ENCODE peak calls at places on chromosomes 6 and 20, in four cellular contexts. W is HepG2, X is A549, Z is K562. R is an unnamed sample.

GRCh38 chr6:75130784-75131183 is 75.1 kb downstream of the COL12A1 start:
- DNase-seq in W (no peak), X (no peak), Z (no peak), R (no peak)

GRCh38 chr6:29834564-29835436 is 7.2 kb downstream of the HLA-G start:
- DNase-seq in W (no peak), X (no peak), Z (peak; percentile 30), R (peak; percentile 94)

GRCh38 chr20:61115627-61116026 is 136.4 kb upstream of the CDH4 start:
- DNase-seq in W (no peak), X (peak; percentile 30), Z (no peak), R (no peak)

GRCh38 chr20:38926934-38927616 is 858 bp downstream of the FAM83D start:
- DNase-seq in W (no peak), X (peak; percentile 10), Z (no peak), R (no peak)

GRCh38 chr6:25697537-25698340 is 45.7 kb downstream of the SCGN start:
- DNase-seq in W (no peak), X (no peak), Z (no peak), R (no peak)

GRCh38 chr6:139250296-139251274 is 41.2 kb downstream of the TXLNB start:
- DNase-seq in W (peak; percentile 58), X (peak; percentile 53), Z (peak; percentile 62), R (peak; percentile 56)

GRCh38 chr6:144793744-144794143 is 508.6 kb downstream of the UTRN start:
- DNase-seq in W (no peak), X (no peak), Z (no peak), R (no peak)

GRCh38 chr6:166760288-166760687 is 133.2 kb upstream of the RPS6KA2 start:
- DNase-seq in W (no peak), X (no peak), Z (no peak), R (no peak)

GRCh38 chr6:84882768-84883766 is 118.7 kb upstream of the TBX18 start:
- DNase-seq in W (no peak), X (peak; percentile 84), Z (no peak), R (no peak)

GRCh38 chr20:37744347-37744746 is 50.5 kb downstream of the CTNNBL1 start:
- DNase-seq in W (no peak), X (no peak), Z (no peak), R (no peak)

GRCh38 chr6:114648847-114649246 is 306.0 kb upstream of the HS3ST5 start:
- DNase-seq in W (no peak), X (no peak), Z (no peak), R (no peak)

GRCh38 chr6:139336488-139336887 is 38.0 kb downstream of the CITED2 start:
- DNase-seq in W (no peak), X (no peak), Z (no peak), R (no peak)

GRCh38 chr6:26473758-26474438 is 16.1 kb downstream of the BTN2A1 start:
- DNase-seq in W (peak; percentile 90), X (peak; percentile 89), Z (peak; percentile 93), R (peak; percentile 23)

GRCh38 chr6:33616913-33617312 is 4.2 kb upstream of the ITPR3 start:
- DNase-seq in W (no peak), X (no peak), Z (no peak), R (no peak)

GRCh38 chr6:41636803-41637178 is 1.5 kb upstream of the MDFI start:
- DNase-seq in W (no peak), X (no peak), Z (no peak), R (peak; percentile 50)

GRCh38 chr6:40882321-40882720 is 156.7 kb downstream of the UNC5CL start:
- DNase-seq in W (no peak), X (no peak), Z (no peak), R (no peak)

GRCh38 chr20:37257993-37258392 is 3.6 kb downstream of the GHRH start:
- DNase-seq in W (no peak), X (no peak), Z (no peak), R (peak; percentile 68)

GRCh38 chr6:101398716-101399626 is 5.5 kb downstream of the GRIK2 start:
- DNase-seq in W (no peak), X (no peak), Z (no peak), R (no peak)

GRCh38 chr6:26172496-26172958 is 85.3 kb downstream of the HFE start:
- DNase-seq in W (no peak), X (no peak), Z (no peak), R (no peak)

GRCh38 chr20:23659989-23660837 is 22.5 kb upstream of the CST3 start:
- DNase-seq in W (peak; percentile 73), X (no peak), Z (peak; percentile 24), R (no peak)

GRCh38 chr6:49326337-49326736 is 136.7 kb downstream of the MMUT start:
- DNase-seq in W (no peak), X (peak; percentile 10), Z (no peak), R (no peak)

GRCh38 chr6:163825033-163825432 is 410.5 kb downstream of the QKI start:
- DNase-seq in W (no peak), X (no peak), Z (no peak), R (no peak)

GRCh38 chr6:138371720-138372119 is 6.0 kb upstream of the SMIM28 start:
- DNase-seq in W (no peak), X (peak; percentile 29), Z (peak; percentile 42), R (no peak)

GRCh38 chr6:150076196-150076893 is 7.4 kb upstream of the ULBP3 start:
- DNase-seq in W (no peak), X (peak; percentile 6), Z (no peak), R (no peak)

GRCh38 chr6:14165091-14165490 is 47.5 kb downstream of the CD83 start:
- DNase-seq in W (no peak), X (no peak), Z (no peak), R (no peak)

GRCh38 chr20:45968081-45968671 is 3.8 kb downstream of the ZNF335 start:
- DNase-seq in W (no peak), X (no peak), Z (no peak), R (no peak)
- TF ChIP-seq RNF2 in W (no peak), X (no peak), Z (no peak), R (no peak)

GRCh38 chr6:105995403-105995699 is 90.8 kb upstream of the PRDM1 start:
- DNase-seq in W (no peak), X (no peak), Z (no peak), R (no peak)

GRCh38 chr6:105993769-105994521 is 92.2 kb upstream of the PRDM1 start:
- DNase-seq in W (no peak), X (no peak), Z (no peak), R (peak; percentile 65)

GRCh38 chr6:105992315-105992961 is 93.7 kb upstream of the PRDM1 start:
- DNase-seq in W (peak; percentile 39), X (peak; percentile 74), Z (peak; percentile 97), R (peak; percentile 91)

GRCh38 chr6:105993341-105993740 is 92.8 kb upstream of the PRDM1 start:
- DNase-seq in W (no peak), X (no peak), Z (no peak), R (no peak)

DNA sequence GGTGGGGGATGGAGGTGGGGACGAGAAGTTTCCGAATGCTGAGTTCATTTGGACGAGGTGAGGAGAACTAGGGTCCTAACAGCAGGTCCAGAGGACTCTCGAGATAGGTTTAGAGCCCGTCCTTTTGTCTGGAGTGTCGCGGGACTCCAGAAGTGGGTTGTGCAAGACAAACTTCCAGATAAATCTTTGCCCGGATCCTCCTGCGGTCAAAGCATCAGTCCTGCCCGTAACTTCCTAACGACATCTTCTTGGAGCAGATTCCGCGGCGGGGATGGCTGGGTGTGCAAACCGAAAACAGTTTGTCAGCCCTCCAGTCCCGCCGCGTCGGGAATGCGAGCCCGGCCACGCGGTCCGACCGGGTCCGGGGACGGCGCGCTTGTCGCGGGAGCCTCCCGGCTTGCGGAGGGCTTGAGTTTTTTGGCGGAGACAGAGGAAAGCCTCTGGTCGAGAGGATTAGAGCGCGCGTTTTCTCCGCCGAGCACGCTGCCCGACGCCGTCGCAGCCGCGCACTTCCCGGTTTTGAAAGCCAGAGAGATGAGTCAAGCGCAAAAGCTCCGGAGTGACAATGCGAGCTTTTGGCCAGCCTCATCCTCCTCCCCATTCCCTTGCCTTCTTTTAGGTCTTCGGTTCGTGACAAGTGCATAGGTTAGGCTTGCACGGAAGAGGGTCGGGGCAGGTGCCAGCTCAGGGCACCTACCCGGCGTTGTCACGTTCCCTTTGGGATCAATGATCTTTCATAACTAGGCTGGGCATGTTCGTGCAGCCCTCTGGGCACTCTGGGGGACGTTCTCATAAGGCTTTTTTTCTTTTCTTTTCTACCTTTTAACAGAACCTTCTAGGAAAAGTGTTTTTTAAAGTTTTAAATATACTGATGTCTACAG is 91.4 kb upstream of the PRDM1 start:
- DNase-seq in W (no peak), X (peak; percentile 39), Z (no peak), R (no peak)
- TF ChIP-seq CEBPB in W (no peak), X (no peak), Z (no peak), R (no peak)

DNA sequence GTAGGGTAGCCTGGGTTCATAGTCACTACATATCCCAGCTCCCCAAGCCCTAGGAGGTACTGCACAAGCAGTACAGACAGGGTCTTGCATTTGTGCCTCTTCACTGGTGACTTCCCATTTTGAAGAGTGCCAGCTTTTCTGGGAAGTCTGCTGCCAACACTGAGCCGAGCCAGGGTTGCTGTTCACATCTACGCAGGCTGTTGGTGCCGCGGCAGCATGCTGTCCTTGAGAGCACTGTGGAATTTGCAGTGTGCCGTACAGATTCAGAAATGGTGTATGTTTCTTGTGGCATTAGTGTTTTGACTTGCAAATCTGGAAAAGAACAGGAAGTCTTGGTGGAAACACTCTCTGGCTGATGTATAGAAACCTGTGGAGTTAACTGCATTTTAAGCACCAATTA is 67.5 kb downstream of the JARID2 start:
- DNase-seq in W (no peak), X (no peak), Z (no peak), R (peak; percentile 41)
- TF ChIP-seq RNF2 in W (no peak), X (no peak), Z (no peak), R (no peak)

GRCh38 chr20:63381781-63382431 is 20.8 kb upstream of the CHRNA4 start:
- DNase-seq in W (no peak), X (no peak), Z (peak; percentile 76), R (peak; percentile 93)
- TF ChIP-seq CEBPB in W (no peak), X (no peak), Z (no peak), R (no peak)

DNA sequence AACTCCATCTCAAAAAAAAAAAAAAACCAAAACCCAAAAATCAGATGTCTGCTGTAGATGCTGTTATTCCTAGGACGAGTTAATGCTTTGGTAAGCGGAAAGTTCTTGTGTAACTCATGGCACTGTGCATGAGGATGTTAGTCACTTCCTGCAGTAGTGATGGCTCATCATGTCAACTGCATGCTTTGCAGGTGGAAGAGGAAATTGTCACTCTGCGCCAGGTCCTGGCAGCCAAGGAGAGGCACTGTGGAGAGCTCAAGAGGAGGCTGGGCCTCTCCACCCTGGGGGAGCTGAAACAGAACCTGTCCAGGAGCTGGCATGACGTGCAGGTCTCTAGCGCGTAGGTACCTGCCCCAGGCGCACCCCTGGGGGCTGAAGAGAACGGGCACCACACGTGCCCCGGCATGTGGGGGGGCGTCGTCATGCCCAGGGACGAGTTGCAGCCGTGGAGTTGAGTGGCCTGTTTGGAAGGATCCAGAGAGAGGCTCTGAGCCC is 8.5 kb downstream of the TPD52L2 start:
- DNase-seq in W (no peak), X (peak; percentile 43), Z (no peak), R (no peak)
- TF ChIP-seq RNF2 in W (no peak), X (no peak), Z (no peak), R (no peak)

GRCh38 chr20:57458400-57459160 is 66.4 kb downstream of the CTCFL start:
- DNase-seq in W (no peak), X (no peak), Z (no peak), R (no peak)
- TF ChIP-seq CEBPB in W (no peak), X (no peak), Z (no peak), R (no peak)

R was measured in H1.